ENCODE peak calls at places on chromosome 11, in nine cellular contexts. D is amniotic stem cell; F is fibroblast of lung; E is smooth muscle cell of the brain vasculature; J is dermis blood vessel endothelial cell; P is HFF-Myc; G is AG08396; A is left cardiac atrium; H is stimulated activated CD8-positive, alpha-beta memory T cell treated with anti-CD3 and anti-CD28 coated beads, Interleukin-15, amount 100 ng/mL, for 48 hours. T is an unnamed sample.

GRCh38 chr11:39442177-39442576 is 2017.3 kb downstream of the LRRC4C start:
- DNase-seq in D (no peak), F (no peak), E (no peak), J (no peak), P (no peak), G (no peak), A (no peak), H (no peak), T (no peak)

GRCh38 chr11:2775083-2775625 is 75.4 kb upstream of the KCNQ1OT1 start:
- DNase-seq in D (no peak), F (no peak), E (no peak), J (no peak), P (no peak), G (no peak), A (no peak), H (no peak), T (no peak)

GRCh38 chr11:128624269-128625170 is 37.2 kb upstream of the ETS1 start:
- DNase-seq in D (no peak), F (no peak), E (no peak), J (no peak), P (no peak), G (no peak), A (no peak), H (no peak), T (peak)

GRCh38 chr11:92149996-92150395 is 74.6 kb upstream of the FAT3 start:
- DNase-seq in D (no peak), F (peak), E (no peak), J (no peak), P (no peak), G (peak), A (no peak), H (no peak), T (no peak)

GRCh38 chr11:61776561-61777075 is 15.8 kb downstream of the TMEM258 start:
- DNase-seq in D (peak), F (peak), E (no peak), J (peak), P (no peak), G (peak), A (peak), H (no peak), T (peak)

GRCh38 chr11:118938491-118939411 is 13.0 kb upstream of the BCL9L start:
- DNase-seq in D (no peak), F (peak), E (no peak), J (no peak), P (no peak), G (no peak), A (no peak), H (no peak), T (no peak)

GRCh38 chr11:63602296-63602695 is 11.9 kb downstream of the PLAAT3 start:
- DNase-seq in D (no peak), F (peak), E (no peak), J (no peak), P (no peak), G (peak), A (no peak), H (no peak), T (no peak)

GRCh38 chr11:11010624-11011127 is 152.8 kb upstream of the ZBED5 start:
- DNase-seq in D (no peak), F (peak), E (no peak), J (peak), P (no peak), G (peak), A (peak), H (no peak), T (peak)

GRCh38 chr11:114027941-114028340 is 31.6 kb upstream of the ZBTB16 start:
- DNase-seq in D (no peak), F (no peak), E (no peak), J (peak), P (no peak), G (no peak), A (no peak), H (no peak), T (no peak)

GRCh38 chr11:14503023-14503422 is 3.4 kb upstream of the COPB1 start:
- DNase-seq in D (no peak), F (peak), E (no peak), J (no peak), P (no peak), G (no peak), A (no peak), H (no peak), T (no peak)

GRCh38 chr11:111422494-111423249 is 43.6 kb upstream of the POU2AF1 start:
- DNase-seq in D (peak), F (peak), E (no peak), J (peak), P (no peak), G (peak), A (no peak), H (peak), T (peak)

T was measured in left kidney.